ENCODE peak calls at places on chromosome 10, in seven cellular contexts. M is H1, H is IMR-90, B is H9, K is trophoblast cell, Y is neuronal stem cell, J is mesendoderm. U is an unnamed sample.
A peak's percentile ranks its signal among the peaks of the same experiment; 100 is the strongest.

GRCh38 chr10:14200645-14201534 is 129.8 kb downstream of the FRMD4A start:
- DNase-seq in M (no peak), H (peak; percentile 9), B (peak; percentile 84), K (peak; percentile 54), Y (no peak), J (peak; percentile 47), U (no peak)

GRCh38 chr10:79381804-79382221 is 34.5 kb downstream of the PPIF start:
- DNase-seq in M (no peak), H (peak; percentile 84), B (peak; percentile 39), K (no peak), Y (no peak), J (peak; percentile 80), U (peak; percentile 91)

GRCh38 chr10:47160967-47161366 is 139.0 kb upstream of the GDF10 start:
- DNase-seq in M (no peak), H (no peak), B (no peak), K (no peak), Y (no peak), J (no peak), U (no peak)

GRCh38 chr10:102819054-102819453 is 18.2 kb downstream of the CYP17A1 start:
- DNase-seq in M (no peak), H (no peak), B (no peak), K (peak; percentile 97), Y (no peak), J (no peak), U (no peak)

GRCh38 chr10:78336402-78336791 is 302.7 kb downstream of the RPS24 start:
- DNase-seq in M (no peak), H (peak; percentile 97), B (no peak), K (no peak), Y (no peak), J (no peak), U (peak; percentile 87)

GRCh38 chr10:93515071-93515962 is 18.9 kb downstream of the CEP55 start:
- DNase-seq in M (no peak), H (no peak), B (no peak), K (peak; percentile 4), Y (no peak), J (no peak), U (no peak)

GRCh38 chr10:510415-510881 is 179.0 kb downstream of the DIP2C start:
- DNase-seq in M (no peak), H (peak; percentile 16), B (no peak), K (no peak), Y (no peak), J (no peak), U (no peak)

GRCh38 chr10:43353495-43354324 is 17.7 kb upstream of the FXYD4 start:
- DNase-seq in M (no peak), H (no peak), B (no peak), K (no peak), Y (no peak), J (no peak), U (no peak)

GRCh38 chr10:25934673-25935139 is 677 bp downstream of the MYO3A start:
- DNase-seq in M (no peak), H (no peak), B (peak; percentile 63), K (peak; percentile 31), Y (no peak), J (peak; percentile 68), U (no peak)

GRCh38 chr10:100934084-100934659 is 21.4 kb downstream of the SLF2 start:
- DNase-seq in M (no peak), H (no peak), B (no peak), K (peak; percentile 39), Y (no peak), J (peak; percentile 10), U (peak; percentile 30)

GRCh38 chr10:37975407-37975991 is 948 bp downstream of the ZNF25 start:
- DNase-seq in M (no peak), H (peak; percentile 38), B (no peak), K (no peak), Y (no peak), J (peak; percentile 9), U (peak; percentile 36)

GRCh38 chr10:22002531-22003110 is 909 bp downstream of the DNAJC1 start:
- DNase-seq in M (no peak), H (peak; percentile 63), B (no peak), K (peak; percentile 79), Y (no peak), J (peak; percentile 68), U (peak; percentile 81)

GRCh38 chr10:113177163-113177935 is 227.3 kb downstream of the TCF7L2 start:
- DNase-seq in M (no peak), H (no peak), B (no peak), K (no peak), Y (no peak), J (no peak), U (no peak)

GRCh38 chr10:113176652-113177155 is 226.7 kb downstream of the TCF7L2 start:
- DNase-seq in M (no peak), H (no peak), B (no peak), K (no peak), Y (no peak), J (no peak), U (no peak)

GRCh38 chr10:113175176-113175575 is 225.1 kb downstream of the TCF7L2 start:
- DNase-seq in M (no peak), H (no peak), B (no peak), K (peak; percentile 81), Y (no peak), J (no peak), U (no peak)

GRCh38 chr10:113177936-113178335 is 227.9 kb downstream of the TCF7L2 start:
- DNase-seq in M (no peak), H (no peak), B (no peak), K (no peak), Y (no peak), J (no peak), U (no peak)

DNA sequence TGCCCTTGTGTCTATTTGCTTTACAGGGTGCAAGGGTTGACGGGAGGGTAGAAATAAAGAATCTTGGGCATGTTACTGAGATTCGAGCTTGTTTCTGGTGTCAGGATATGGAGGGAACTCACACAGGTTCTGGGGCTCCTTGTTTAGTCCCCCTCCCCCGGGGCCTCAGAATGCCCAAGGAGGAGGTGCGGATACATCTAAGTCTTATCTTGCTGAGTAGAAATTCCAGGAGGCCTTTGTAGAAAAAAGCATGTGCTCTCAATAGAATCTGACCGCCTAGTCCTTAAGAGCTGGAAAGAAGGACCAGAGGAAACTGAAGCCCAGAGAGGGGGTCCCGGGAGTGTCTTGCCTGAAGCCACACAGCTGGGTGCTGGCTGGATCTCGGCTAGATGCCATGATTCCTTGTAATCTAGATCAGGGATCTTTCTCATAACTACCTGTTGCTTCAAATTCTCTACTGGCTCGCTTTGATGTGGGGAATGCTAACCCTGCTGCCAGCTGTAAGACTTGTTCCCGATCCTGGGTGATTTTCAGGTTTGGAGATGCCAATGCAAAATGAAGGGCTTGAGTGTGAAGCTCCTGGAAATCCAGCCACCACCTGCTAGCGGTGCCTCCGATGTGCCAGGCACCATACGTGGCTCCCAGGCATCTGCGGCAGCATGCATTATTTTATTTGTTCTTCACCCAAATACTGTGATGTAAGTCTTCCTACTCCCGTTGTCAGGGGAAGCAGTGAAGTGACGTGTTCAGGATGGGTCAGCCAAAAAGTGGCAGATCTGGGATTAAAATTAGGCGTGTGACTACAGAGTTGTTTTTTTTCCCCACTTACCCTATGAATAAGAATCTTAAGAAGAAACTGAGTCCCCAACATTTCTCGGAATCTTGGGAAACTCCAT is 226.0 kb downstream of the TCF7L2 start:
- DNase-seq in M (no peak), H (no peak), B (no peak), K (peak; percentile 76), Y (no peak), J (peak; percentile 44), U (no peak)
- H2BK120ac ChIP-seq in M (no peak overlapping the region), H (no peak overlapping the region), B (no peak overlapping the region), K (no peak overlapping the region), Y (no peak overlapping the region), J (no peak overlapping the region), U (no peak overlapping the region)

DNA sequence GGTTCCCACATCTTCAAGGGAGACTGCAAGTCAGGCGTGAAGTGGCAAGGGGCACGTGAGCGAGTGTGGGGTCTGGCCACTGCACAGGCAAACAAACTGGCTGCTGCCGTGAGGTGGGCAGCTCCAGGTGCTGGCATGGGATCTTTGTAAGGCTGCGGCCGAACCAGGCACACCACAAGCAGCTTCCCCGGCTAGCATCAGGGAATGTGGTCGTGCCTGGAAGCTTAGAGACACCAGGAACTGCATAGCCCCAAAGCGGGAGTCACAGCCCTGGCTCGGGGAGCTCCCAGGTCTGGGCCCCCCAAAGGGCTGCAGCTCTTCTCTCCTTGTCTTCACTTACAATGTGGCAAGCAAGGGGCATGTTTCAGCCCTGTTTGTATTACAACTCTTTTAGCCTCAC is 250.9 kb upstream of the DKK1 start:
- DNase-seq in M (no peak), H (no peak), B (no peak), K (no peak), Y (no peak), J (no peak), U (no peak)
- H2BK120ac ChIP-seq in M (no peak overlapping the region), H (no peak overlapping the region), B (no peak overlapping the region), K (no peak overlapping the region), Y (no peak overlapping the region), J (no peak overlapping the region), U (no peak overlapping the region)

GRCh38 chr10:77175631-77176222 is 461.9 kb downstream of the KCNMA1 start:
- DNase-seq in M (no peak), H (no peak), B (no peak), K (no peak), Y (no peak), J (no peak), U (no peak)

GRCh38 chr10:77176224-77176623 is 461.4 kb downstream of the KCNMA1 start:
- DNase-seq in M (no peak), H (no peak), B (no peak), K (no peak), Y (no peak), J (no peak), U (no peak)

GRCh38 chr10:77177161-77177560 is 460.4 kb downstream of the KCNMA1 start:
- DNase-seq in M (no peak), H (no peak), B (no peak), K (no peak), Y (no peak), J (no peak), U (no peak)

GRCh38 chr10:77179015-77179695 is 458.5 kb downstream of the KCNMA1 start:
- DNase-seq in M (no peak), H (peak; percentile 94), B (peak; percentile 40), K (no peak), Y (no peak), J (peak; percentile 51), U (peak; percentile 68)

DNA sequence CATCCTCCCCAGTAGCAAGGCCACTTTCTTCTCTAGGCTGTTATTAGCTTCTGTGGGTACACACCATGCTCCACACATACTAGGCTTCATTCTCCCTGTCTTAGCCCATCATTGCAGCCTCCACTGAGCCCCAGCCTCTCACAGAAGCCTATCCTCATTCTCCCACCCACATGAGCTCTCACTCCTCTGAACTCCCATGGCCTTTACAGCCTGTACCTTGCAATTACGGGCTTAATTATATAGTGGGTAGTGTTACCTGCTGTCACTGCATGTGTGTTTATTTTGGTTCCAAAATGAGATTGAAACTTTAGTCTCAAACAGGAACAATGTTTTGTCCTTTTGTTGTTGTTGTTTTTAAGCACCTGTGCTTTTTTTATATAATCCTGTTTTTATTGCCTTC is 460.0 kb downstream of the KCNMA1 start:
- DNase-seq in M (no peak), H (no peak), B (no peak), K (no peak), Y (no peak), J (no peak), U (no peak)
- H2BK120ac ChIP-seq in M (no peak overlapping the region), H (peak overlapping the region; percentile 22), B (no peak overlapping the region), K (peak overlapping the region; percentile 76), Y (no peak overlapping the region), J (no peak overlapping the region), U (no peak overlapping the region)

DNA sequence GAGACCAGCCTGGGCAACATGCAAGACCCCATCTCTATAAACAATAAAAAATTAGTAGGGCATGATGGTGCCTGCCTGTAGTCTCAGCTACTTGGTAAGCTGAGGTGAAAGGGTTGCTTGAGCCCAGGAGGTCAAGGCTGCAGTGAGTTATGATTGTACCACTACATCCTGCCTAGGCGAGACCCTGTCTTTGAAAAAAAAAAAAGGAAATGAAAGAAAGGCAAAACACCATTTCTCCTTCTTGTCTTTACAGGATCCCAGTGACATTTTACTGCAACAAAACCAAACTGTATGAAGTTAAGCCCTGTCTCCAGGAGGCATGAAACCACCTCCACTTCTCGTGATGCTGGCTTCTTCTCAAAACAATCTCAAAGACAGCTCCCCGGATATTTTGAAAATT is 29.9 kb upstream of the PBLD start:
- DNase-seq in M (no peak), H (no peak), B (no peak), K (no peak), Y (no peak), J (no peak), U (no peak)
- H2BK120ac ChIP-seq in M (no peak overlapping the region), H (no peak overlapping the region), B (no peak overlapping the region), K (no peak overlapping the region), Y (no peak overlapping the region), J (no peak overlapping the region), U (no peak overlapping the region)